ENCODE peak calls at places on chromosomes 4 and X, in seven cellular contexts. T is HT1080, L is T-cell, U is Kasumi-1, O is NCI-H1092, F is OCI-M1, D is MCF 10A. P is an unnamed sample.

GRCh38 chrX:53746718-53747117 is 60.2 kb upstream of the HUWE1 start:
- DNase-seq in F (no peak), U (no peak), L (no peak), O (no peak), T (no peak), D (no peak), P (no peak)

GRCh38 chr4:69849297-69849696 is 10.6 kb downstream of the SULT1E1 start:
- DNase-seq in O (no peak), T (no peak), U (no peak), L (no peak), D (no peak), F (no peak), P (no peak)

GRCh38 chrX:7689791-7690412 is 153.1 kb upstream of the VCX start:
- DNase-seq in O (peak; percentile 46), U (no peak), T (no peak), D (no peak), F (no peak), L (no peak), P (no peak)

GRCh38 chr4:26298198-26298950 is 22.4 kb upstream of the RBPJ start:
- DNase-seq in O (no peak), T (peak; percentile 20), F (no peak), U (no peak), D (peak; percentile 17), L (no peak), P (no peak)

GRCh38 chr4:140253556-140254027 is 99.6 kb upstream of the MAML3 start:
- DNase-seq in F (no peak), L (no peak), U (no peak), O (no peak), T (no peak), D (no peak), P (no peak)

GRCh38 chrX:144896323-144896722 is 351.0 kb upstream of the SPANXN1 start:
- DNase-seq in F (peak; percentile 35), D (peak; percentile 36), T (peak; percentile 6), L (no peak), U (peak; percentile 50), O (no peak), P (peak; percentile 0)

GRCh38 chrX:33336783-33337182 is 125.4 kb upstream of the DMD start:
- DNase-seq in D (peak; percentile 45), T (no peak), U (peak; percentile 16), F (peak; percentile 44), O (no peak), L (no peak), P (peak; percentile 27)

GRCh38 chr4:14368391-14368790 is 633.9 kb upstream of the CPEB2 start:
- DNase-seq in L (no peak), F (no peak), D (no peak), U (no peak), T (no peak), O (peak; percentile 6), P (no peak)

GRCh38 chr4:182062936-182063335 is 180.3 kb upstream of the TENM3 start:
- DNase-seq in F (peak; percentile 41), T (peak; percentile 83), U (no peak), L (no peak), D (peak; percentile 68), O (no peak), P (peak; percentile 14)

GRCh38 chr4:31124008-31124645 is 404.0 kb downstream of the PCDH7 start:
- DNase-seq in F (no peak), T (no peak), U (no peak), D (no peak), L (no peak), O (no peak), P (no peak)

GRCh38 chrX:129193357-129193756 is 329.9 kb downstream of the SMARCA1 start:
- DNase-seq in T (peak; percentile 0), F (no peak), O (peak; percentile 14), U (no peak), L (no peak), D (peak; percentile 42), P (no peak)

P was measured in cardiac muscle cell.